ENCODE peak calls at places on chromosomes 4 and X, in four cellular contexts. One of them, this sample, is unnamed.

GRCh38 chrX:102154900-102155805 is 624 bp downstream of the BEX5 start:
- DNase-seq in dorsolateral prefrontal cortex: peak
- DNase-seq in Panc1: no peak
- DNase-seq in epithelial cell of prostate: no peak
- DNase-seq in this sample: no peak

GRCh38 chr4:144670776-144671175 is 24.8 kb downstream of the HHIP start:
- DNase-seq in Panc1: no peak
- DNase-seq in epithelial cell of prostate: no peak
- DNase-seq in dorsolateral prefrontal cortex: no peak
- DNase-seq in this sample: no peak

GRCh38 chrX:69029696-69030245 is 135.5 kb downstream of the PJA1 start:
- DNase-seq in dorsolateral prefrontal cortex: no peak
- DNase-seq in Panc1: no peak
- DNase-seq in epithelial cell of prostate: no peak
- DNase-seq in this sample: no peak

GRCh38 chr4:116636917-116637316 is 448.5 kb downstream of the TRAM1L1 start:
- DNase-seq in epithelial cell of prostate: no peak
- DNase-seq in Panc1: no peak
- DNase-seq in dorsolateral prefrontal cortex: no peak
- DNase-seq in this sample: no peak

GRCh38 chrX:13721371-13721770 is 13.0 kb downstream of the TRAPPC2 start:
- DNase-seq in Panc1: no peak
- DNase-seq in dorsolateral prefrontal cortex: no peak
- DNase-seq in epithelial cell of prostate: no peak
- DNase-seq in this sample: no peak

GRCh38 chrX:82092307-82092706 is 890.4 kb downstream of the SH3BGRL start:
- DNase-seq in Panc1: no peak
- DNase-seq in epithelial cell of prostate: no peak
- DNase-seq in dorsolateral prefrontal cortex: no peak
- DNase-seq in this sample: no peak

GRCh38 chr4:71230613-71231012 is 108.2 kb upstream of the SLC4A4 start:
- DNase-seq in dorsolateral prefrontal cortex: no peak
- DNase-seq in Panc1: no peak
- DNase-seq in epithelial cell of prostate: no peak
- DNase-seq in this sample: no peak

GRCh38 chrX:71993371-71993770 is 82.7 kb downstream of the NHSL2 start:
- DNase-seq in dorsolateral prefrontal cortex: no peak
- DNase-seq in Panc1: no peak
- DNase-seq in epithelial cell of prostate: no peak
- DNase-seq in this sample: no peak

GRCh38 chrX:46757593-46757992 is 1.3 kb downstream of the SLC9A7 start:
- DNase-seq in Panc1: no peak
- DNase-seq in dorsolateral prefrontal cortex: no peak
- DNase-seq in epithelial cell of prostate: no peak
- DNase-seq in this sample: no peak

GRCh38 chr4:141768954-141769353 is 132.6 kb downstream of the IL15 start:
- DNase-seq in epithelial cell of prostate: no peak
- DNase-seq in Panc1: no peak
- DNase-seq in dorsolateral prefrontal cortex: no peak
- DNase-seq in this sample: no peak

GRCh38 chrX:38215141-38215540 is 5.5 kb downstream of the SRPX start:
- DNase-seq in epithelial cell of prostate: no peak
- DNase-seq in Panc1: no peak
- DNase-seq in dorsolateral prefrontal cortex: no peak
- DNase-seq in this sample: no peak

GRCh38 chr4:133148690-133149363 is at the start of gene PCDH10:
- DNase-seq in epithelial cell of prostate: peak
- DNase-seq in Panc1: no peak
- DNase-seq in dorsolateral prefrontal cortex: peak
- DNase-seq in this sample: peak

GRCh38 chr4:1368421-1369090 is 21.5 kb downstream of the UVSSA start:
- DNase-seq in dorsolateral prefrontal cortex: no peak
- DNase-seq in Panc1: no peak
- DNase-seq in epithelial cell of prostate: no peak
- DNase-seq in this sample: no peak

GRCh38 chr4:74682567-74683359 is 111.6 kb downstream of the BTC start:
- DNase-seq in dorsolateral prefrontal cortex: no peak
- DNase-seq in epithelial cell of prostate: peak
- DNase-seq in Panc1: no peak
- DNase-seq in this sample: no peak

DNA sequence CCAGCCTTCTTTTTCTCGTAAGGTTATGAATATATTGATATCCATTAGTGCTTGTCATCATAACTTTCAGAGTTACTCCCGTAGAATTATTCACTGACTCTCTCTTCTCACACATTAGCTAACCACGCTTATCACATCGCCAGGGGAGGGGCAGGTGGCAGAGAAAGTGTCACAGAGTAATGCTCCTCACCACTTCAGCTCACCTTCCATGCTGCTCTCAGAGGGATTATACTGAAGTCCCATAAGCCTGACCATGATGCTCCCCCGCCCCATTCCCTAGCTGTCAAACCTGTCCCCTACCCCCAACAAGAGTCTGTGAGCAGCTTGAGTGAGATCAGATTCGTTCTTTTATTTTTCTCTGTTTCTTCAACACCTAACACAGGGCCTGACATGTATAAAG is 55.2 kb downstream of the RS1 start:
- DNase-seq in dorsolateral prefrontal cortex: no peak
- DNase-seq in epithelial cell of prostate: no peak
- DNase-seq in Panc1: no peak
- DNase-seq in this sample: no peak
- H3K27ac ChIP-seq in dorsolateral prefrontal cortex: peak
- H3K27ac ChIP-seq in epithelial cell of prostate: peak
- H3K27ac ChIP-seq in Panc1: no peak
- H3K27ac ChIP-seq in this sample: no peak

GRCh38 chr4:88812420-88812819 is 114.8 kb upstream of the NAP1L5 start:
- DNase-seq in dorsolateral prefrontal cortex: no peak
- DNase-seq in Panc1: no peak
- DNase-seq in epithelial cell of prostate: no peak
- DNase-seq in this sample: no peak
- H3K27ac ChIP-seq in dorsolateral prefrontal cortex: no peak
- H3K27ac ChIP-seq in Panc1: no peak
- H3K27ac ChIP-seq in epithelial cell of prostate: no peak
- H3K27ac ChIP-seq in this sample: no peak

GRCh38 chr4:48681856-48682255 is 98.2 kb downstream of the FRYL start:
- DNase-seq in epithelial cell of prostate: no peak
- DNase-seq in dorsolateral prefrontal cortex: no peak
- DNase-seq in Panc1: no peak
- DNase-seq in this sample: no peak

GRCh38 chr4:48687313-48687712 is 92.8 kb downstream of the FRYL start:
- DNase-seq in Panc1: no peak
- DNase-seq in dorsolateral prefrontal cortex: no peak
- DNase-seq in epithelial cell of prostate: no peak
- DNase-seq in this sample: no peak

GRCh38 chr4:48680848-48681568 is 99.1 kb downstream of the FRYL start:
- DNase-seq in Panc1: no peak
- DNase-seq in dorsolateral prefrontal cortex: no peak
- DNase-seq in epithelial cell of prostate: no peak
- DNase-seq in this sample: no peak

GRCh38 chr4:48686369-48686768 is 93.7 kb downstream of the FRYL start:
- DNase-seq in epithelial cell of prostate: no peak
- DNase-seq in Panc1: no peak
- DNase-seq in dorsolateral prefrontal cortex: no peak
- DNase-seq in this sample: no peak

GRCh38 chr4:48683784-48684666 is 96.1 kb downstream of the FRYL start:
- DNase-seq in Panc1: no peak
- DNase-seq in epithelial cell of prostate: no peak
- DNase-seq in dorsolateral prefrontal cortex: no peak
- DNase-seq in this sample: no peak
- H3K27ac ChIP-seq in Panc1: no peak
- H3K27ac ChIP-seq in epithelial cell of prostate: no peak
- H3K27ac ChIP-seq in dorsolateral prefrontal cortex: no peak
- H3K27ac ChIP-seq in this sample: no peak

GRCh38 chrX:2694868-2695267 is 3.8 kb downstream of the CD99 start:
- DNase-seq in dorsolateral prefrontal cortex: no peak
- DNase-seq in Panc1: no peak
- DNase-seq in epithelial cell of prostate: no peak
- DNase-seq in this sample: no peak
- H3K27ac ChIP-seq in dorsolateral prefrontal cortex: no peak
- H3K27ac ChIP-seq in Panc1: no peak
- H3K27ac ChIP-seq in epithelial cell of prostate: no peak
- H3K27ac ChIP-seq in this sample: no peak

GRCh38 chr4:53695540-53696463 is 104.5 kb upstream of the LNX1 start:
- DNase-seq in dorsolateral prefrontal cortex: no peak
- DNase-seq in Panc1: no peak
- DNase-seq in epithelial cell of prostate: no peak
- DNase-seq in this sample: no peak
- H3K27ac ChIP-seq in dorsolateral prefrontal cortex: no peak
- H3K27ac ChIP-seq in Panc1: no peak
- H3K27ac ChIP-seq in epithelial cell of prostate: no peak
- H3K27ac ChIP-seq in this sample: no peak

This sample was measured in iPS DF 6.9.